ENCODE peak calls at places on chromosomes 13 and 19, in seven cellular contexts. B is left ventricle myocardium inferior, Y is memory B cell, H is cerebellum, D is T follicular helper cell, L is tibial artery, S is heart left ventricle. F is an unnamed sample.

GRCh38 chr13:60226507-60226906 is 62.8 kb upstream of the DIAPH3 start:
- DNase-seq in B (no peak), Y (no peak), H (no peak), D (no peak), L (no peak), S (no peak), F (peak)

GRCh38 chr13:44420376-44421220 is 47.0 kb downstream of the SERP2 start:
- DNase-seq in B (no peak), Y (no peak), H (no peak), D (no peak), L (no peak), S (no peak), F (peak)

GRCh38 chr19:33125929-33126388 is 6.0 kb upstream of the WDR88 start:
- DNase-seq in B (no peak), Y (peak), H (peak), D (peak), L (no peak), S (peak), F (peak)

GRCh38 chr13:74243637-74244526 is 109.7 kb upstream of the KLF12 start:
- DNase-seq in B (no peak), Y (no peak), H (no peak), D (no peak), L (no peak), S (no peak), F (no peak)

GRCh38 chr13:96499646-96500045 is 409.7 kb downstream of the HS6ST3 start:
- DNase-seq in B (no peak), Y (no peak), H (no peak), D (no peak), L (no peak), S (no peak), F (no peak)

GRCh38 chr19:17070421-17070820 is 4.8 kb downstream of the HAUS8 start:
- DNase-seq in B (no peak), Y (no peak), H (no peak), D (no peak), L (no peak), S (no peak), F (no peak)

GRCh38 chr13:40402931-40403412 is 263.5 kb downstream of the FOXO1 start:
- DNase-seq in B (no peak), Y (no peak), H (no peak), D (no peak), L (no peak), S (no peak), F (peak)

GRCh38 chr13:114313061-114313860 is 1.0 kb upstream of the CHAMP1 start:
- DNase-seq in B (no peak), Y (no peak), H (no peak), D (no peak), L (no peak), S (no peak), F (peak)

GRCh38 chr19:15181394-15181793 is 19.4 kb downstream of the NOTCH3 start:
- DNase-seq in B (no peak), Y (no peak), H (no peak), D (no peak), L (no peak), S (no peak), F (no peak)

GRCh38 chr19:52689804-52690394 is 44.9 kb downstream of the ZNF611 start:
- DNase-seq in B (peak), Y (peak), H (peak), D (peak), L (peak), S (peak), F (peak)

F was measured in adrenal gland.